ENCODE peak calls at places on chromosomes 13 and 19, in eight cellular contexts. L is dorsolateral prefrontal cortex; N is Daoy; G is left ventricle myocardium superior; U is BE2C; F is CD8-positive, alpha-beta T cell; M is Jurkat, Clone E6-1; P is NCI-H446 treated with DMSO at 0.1 percent for 48 hours. Z is an unnamed sample.

GRCh38 chr13:94249512-94249911 is 230.0 kb downstream of the DCT start:
- DNase-seq in L (no peak), N (peak; percentile 83), G (no peak), U (no peak), F (no peak), M (no peak), P (no peak), Z (peak; percentile 62)

GRCh38 chr13:59360108-59360507 is 803.6 kb downstream of the DIAPH3 start:
- DNase-seq in L (no peak), N (no peak), G (no peak), U (no peak), F (no peak), M (peak; percentile 26), P (no peak), Z (no peak)

GRCh38 chr13:34577051-34577450 is 365.0 kb upstream of the NBEA start:
- DNase-seq in L (no peak), N (peak; percentile 31), G (no peak), U (no peak), F (no peak), M (no peak), P (no peak), Z (peak; percentile 60)

GRCh38 chr13:30052127-30052526 is 201.7 kb upstream of the UBL3 start:
- DNase-seq in L (no peak), N (no peak), G (no peak), U (no peak), F (no peak), M (peak; percentile 63), P (no peak), Z (peak; percentile 10)

GRCh38 chr13:96091164-96091931 is 1.4 kb downstream of the HS6ST3 start:
- DNase-seq in L (peak; percentile 57), N (peak; percentile 37), G (peak; percentile 47), U (peak; percentile 61), F (no peak), M (no peak), P (no peak), Z (no peak)

GRCh38 chr19:3132971-3133792 is 2.7 kb upstream of the GNA15 start:
- DNase-seq in L (peak; percentile 72), N (peak; percentile 73), G (peak; percentile 65), U (no peak), F (peak; percentile 50), M (peak; percentile 95), P (peak; percentile 20), Z (peak; percentile 8)

GRCh38 chr13:66348745-66349720 is 881.1 kb downstream of the PCDH9 start:
- DNase-seq in L (peak; percentile 45), N (no peak), G (peak; percentile 44), U (no peak), F (no peak), M (no peak), P (peak; percentile 15), Z (peak; percentile 54)

GRCh38 chr19:44927746-44928145 is 13.3 kb downstream of the APOC1 start:
- DNase-seq in L (no peak), N (peak; percentile 86), G (no peak), U (no peak), F (no peak), M (no peak), P (peak; percentile 38), Z (peak; percentile 33)

GRCh38 chr13:20045946-20046548 is 87.5 kb downstream of the ZMYM2 start:
- DNase-seq in L (no peak), N (no peak), G (no peak), U (no peak), F (no peak), M (no peak), P (no peak), Z (no peak)

GRCh38 chr13:40637644-40638043 is 28.8 kb downstream of the FOXO1 start:
- DNase-seq in L (no peak), N (no peak), G (no peak), U (no peak), F (no peak), M (no peak), P (no peak), Z (no peak)

GRCh38 chr13:78382481-78382880 is 220.9 kb downstream of the POU4F1 start:
- DNase-seq in L (no peak), N (no peak), G (peak; percentile 39), U (no peak), F (no peak), M (no peak), P (peak; percentile 68), Z (no peak)

GRCh38 chr19:54201172-54201701 is 579 bp downstream of the RPS9 start:
- DNase-seq in L (no peak), N (no peak), G (no peak), U (no peak), F (no peak), M (no peak), P (no peak), Z (no peak)